ENCODE peak calls at places on chromosome 2, in nine cellular contexts. A, O, G, P, W, J, X, K and H are unnamed samples.

GRCh38 chr2:167844714-167845530 is 402.5 kb downstream of the STK39 start:
- DNase-seq in P (no peak), K (peak; percentile 29), J (no peak), G (no peak), A (no peak), O (no peak), X (no peak), W (no peak), H (no peak)

GRCh38 chr2:165646321-165646801 is 147.7 kb downstream of the GALNT3 start:
- DNase-seq in A (no peak), G (no peak), O (no peak), K (no peak), W (no peak), X (no peak), P (no peak), J (no peak), H (no peak)

GRCh38 chr2:214808961-214809750 is at the start of gene BARD1:
- DNase-seq in X (peak; percentile 47), G (peak; percentile 43), K (peak; percentile 16), A (peak; percentile 51), P (no peak), J (peak; percentile 48), W (peak; percentile 57), O (peak; percentile 75), H (peak; percentile 53)

GRCh38 chr2:200687938-200688920 is 102.4 kb downstream of the AOX1 start:
- DNase-seq in X (no peak), W (no peak), A (no peak), O (no peak), G (no peak), P (no peak), K (no peak), J (no peak), H (no peak)

GRCh38 chr2:212109792-212110680 is 428.6 kb downstream of the ERBB4 start:
- DNase-seq in W (no peak), O (no peak), K (no peak), A (no peak), P (no peak), G (no peak), X (no peak), J (no peak), H (no peak)

GRCh38 chr2:42040643-42041277 is 7.1 kb upstream of the PKDCC start:
- DNase-seq in X (no peak), A (no peak), W (peak; percentile 76), J (no peak), P (no peak), O (no peak), G (no peak), K (no peak), H (peak; percentile 69)

GRCh38 chr2:1446281-1446680 is 33.0 kb downstream of the TPO start:
- DNase-seq in W (no peak), K (no peak), P (no peak), G (no peak), J (no peak), O (no peak), A (no peak), X (no peak), H (no peak)

GRCh38 chr2:21103274-21103891 is 20.4 kb upstream of the TDRD15 start:
- DNase-seq in X (no peak), P (no peak), G (no peak), A (no peak), K (no peak), J (no peak), O (no peak), W (no peak), H (no peak)

GRCh38 chr2:234620018-234620417 is 123.1 kb upstream of the ARL4C start:
- DNase-seq in W (no peak), A (no peak), X (no peak), J (no peak), O (no peak), G (no peak), K (no peak), P (no peak), H (no peak)

GRCh38 chr2:234615643-234616356 is 118.9 kb upstream of the ARL4C start:
- DNase-seq in O (no peak), X (no peak), P (peak; percentile 23), A (no peak), J (no peak), G (peak; percentile 36), K (no peak), W (no peak), H (no peak)

GRCh38 chr2:234623521-234623991 is 126.7 kb upstream of the ARL4C start:
- DNase-seq in K (no peak), O (no peak), J (peak; percentile 76), W (no peak), A (no peak), G (no peak), P (peak; percentile 38), X (peak; percentile 20), H (no peak)

GRCh38 chr2:234625626-234626253 is 128.9 kb upstream of the ARL4C start:
- DNase-seq in X (no peak), P (peak; percentile 50), O (no peak), K (no peak), G (no peak), W (no peak), J (no peak), A (no peak), H (no peak)

DNA sequence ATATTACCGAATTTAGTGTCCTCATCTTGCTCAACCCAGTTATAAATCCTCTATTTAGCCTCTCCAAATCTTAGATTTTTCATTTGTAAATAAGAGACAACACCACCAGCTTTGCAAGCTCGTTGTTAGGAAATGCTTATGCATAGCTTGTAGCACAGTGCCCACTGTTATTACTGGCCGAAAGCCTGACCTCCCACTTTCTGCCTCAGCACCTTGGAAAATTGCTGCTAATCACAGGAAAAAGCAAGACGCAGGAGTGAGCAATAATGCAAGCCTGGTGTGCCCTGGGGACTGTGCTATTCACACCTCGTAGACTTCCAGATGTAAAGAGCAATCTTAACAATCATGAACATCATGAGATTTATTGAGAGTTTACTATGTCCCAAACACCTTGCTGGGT is 124.2 kb upstream of the ARL4C start:
- DNase-seq in O (no peak), K (no peak), G (no peak), W (no peak), P (peak; percentile 26), X (no peak), J (no peak), A (no peak), H (no peak)
- TF ChIP-seq POLR2A in O (no peak), K (no peak), G (no peak), W (no peak), P (no peak), X (no peak), J (no peak), A (no peak), H (no peak)

GRCh38 chr2:229686122-229686919 is 28.0 kb downstream of the DNER start:
- DNase-seq in O (no peak), P (no peak), K (no peak), G (no peak), A (no peak), W (no peak), X (no peak), J (no peak), H (no peak)

GRCh38 chr2:229691631-229692030 is 22.7 kb downstream of the DNER start:
- DNase-seq in W (no peak), A (no peak), O (no peak), J (no peak), X (no peak), K (no peak), G (no peak), P (no peak), H (no peak)

GRCh38 chr2:229689307-229689839 is 25.0 kb downstream of the DNER start:
- DNase-seq in X (no peak), G (no peak), P (no peak), W (no peak), K (no peak), O (no peak), J (no peak), A (no peak), H (no peak)

DNA sequence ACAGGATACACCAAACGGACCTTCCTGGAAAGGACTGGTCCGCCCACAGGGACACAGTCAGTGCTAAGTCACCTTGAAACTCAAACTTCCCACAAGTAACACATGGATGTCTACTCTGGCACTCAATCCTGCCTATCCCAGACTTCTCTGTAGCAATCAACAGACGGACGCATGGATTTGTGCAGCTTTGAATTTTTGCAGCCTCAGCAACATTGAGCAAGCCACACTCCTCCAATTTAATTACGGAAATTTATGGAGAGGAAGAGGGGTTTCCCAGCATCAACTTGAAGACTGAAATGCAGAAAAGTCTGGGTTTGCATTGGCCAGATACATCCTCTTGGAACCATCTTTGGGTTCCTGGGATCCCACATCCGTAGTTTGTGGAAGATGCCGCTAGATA is 26.2 kb downstream of the DNER start:
- DNase-seq in O (no peak), X (no peak), G (no peak), K (no peak), A (no peak), W (no peak), J (no peak), P (no peak), H (no peak)
- H3K27ac ChIP-seq in O (no peak overlapping the region), X (no peak overlapping the region), G (no peak overlapping the region), K (no peak overlapping the region), A (no peak overlapping the region), W (no peak overlapping the region), J (no peak overlapping the region), P (no peak overlapping the region), H (no peak overlapping the region)

DNA sequence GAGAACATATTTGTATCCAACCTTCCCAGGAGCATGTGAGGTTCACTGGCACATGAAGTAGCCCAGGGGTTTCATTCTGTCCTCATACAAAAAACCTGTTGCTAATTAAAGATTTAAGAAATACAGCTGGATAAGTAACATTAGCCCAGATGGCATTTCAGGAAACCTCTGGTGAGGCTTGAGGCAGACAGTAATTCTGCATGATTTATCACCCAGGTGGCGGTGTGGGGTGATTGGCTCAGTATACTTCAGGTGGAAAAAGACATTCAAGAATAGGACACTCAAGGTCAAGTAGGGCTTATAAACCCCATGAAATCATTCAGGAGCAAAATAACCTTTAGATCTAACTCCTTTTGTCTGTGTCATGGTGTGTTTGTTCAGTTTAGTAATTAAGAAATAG is 237.5 kb downstream of the RNF144A start:
- DNase-seq in J (no peak), O (no peak), W (no peak), A (no peak), X (no peak), G (no peak), P (no peak), K (no peak), H (no peak)
- TF ChIP-seq POLR2A in J (no peak), O (no peak), W (no peak), A (no peak), X (no peak), G (no peak), P (no peak), K (no peak), H (no peak)

GRCh38 chr2:70258532-70258875 is 567 bp downstream of the PCYOX1 start:
- DNase-seq in P (peak; percentile 88), J (peak; percentile 86), G (peak; percentile 17), X (peak; percentile 69), K (no peak), O (peak; percentile 90), A (peak; percentile 83), W (peak; percentile 89), H (peak; percentile 82)

GRCh38 chr2:70255637-70256314 is 2.2 kb upstream of the PCYOX1 start:
- DNase-seq in X (no peak), A (no peak), O (no peak), G (no peak), K (no peak), W (no peak), P (no peak), J (no peak), H (no peak)

DNA sequence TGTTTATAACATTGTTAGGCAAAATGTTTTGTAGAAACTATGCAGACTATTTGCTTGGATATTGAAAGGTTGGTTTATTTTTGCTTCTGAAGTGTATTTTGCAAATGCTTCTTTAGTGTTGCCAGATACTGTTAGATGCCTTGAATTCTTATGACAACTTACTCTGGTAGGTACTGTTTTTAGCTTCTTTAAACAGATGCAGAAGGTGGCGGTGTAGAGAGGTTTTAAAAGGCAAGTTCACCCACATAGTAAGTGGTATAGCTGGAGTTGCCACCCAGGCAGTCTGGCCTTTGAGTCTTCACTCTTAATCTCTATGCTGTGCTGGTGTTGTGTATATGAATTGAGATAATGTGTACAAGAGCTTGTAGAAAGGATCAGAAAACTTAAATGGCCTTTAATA is 3.6 kb downstream of the PCYOX1 start:
- DNase-seq in X (no peak), J (no peak), P (no peak), W (no peak), A (no peak), G (peak; percentile 17), K (no peak), O (no peak), H (no peak)
- H3K27ac ChIP-seq in X (peak overlapping the region; percentile 12), J (no peak overlapping the region), P (no peak overlapping the region), W (no peak overlapping the region), A (peak overlapping the region; percentile 55), G (peak overlapping the region; percentile 64), K (no peak overlapping the region), O (peak overlapping the region; percentile 88), H (no peak overlapping the region)